ENCODE peak calls at places on chromosomes 12 and 14, in four cellular contexts. K is IMR-90, F is pancreas, S is ovary. D is an unnamed sample.

GRCh38 chr12:89889051-89889450 is 180.4 kb upstream of the ATP2B1 start:
- DNase-seq in K (peak; percentile 59), S (no peak), F (no peak), D (no peak)

GRCh38 chr14:80634106-80634758 is 307.3 kb downstream of the CEP128 start:
- DNase-seq in S (no peak), K (no peak), F (no peak), D (peak; percentile 57)

GRCh38 chr12:98516184-98516873 is 939 bp downstream of the TMPO start:
- DNase-seq in K (peak; percentile 81), S (peak; percentile 65), F (peak; percentile 66), D (peak; percentile 78)

GRCh38 chr12:39239484-39240143 is 203.3 kb downstream of the KIF21A start:
- DNase-seq in K (no peak), F (no peak), S (no peak), D (no peak)

GRCh38 chr12:113131556-113131955 is 4.0 kb downstream of the RASAL1 start:
- DNase-seq in K (no peak), F (no peak), S (no peak), D (no peak)

GRCh38 chr14:102097441-102098135 is 10.7 kb upstream of the HSP90AA1 start:
- DNase-seq in F (no peak), K (no peak), S (no peak), D (no peak)

GRCh38 chr12:132282950-132283771 is 46.2 kb downstream of the GALNT9 start:
- DNase-seq in S (no peak), K (no peak), F (no peak), D (no peak)

GRCh38 chr14:94622653-94623421 is 10.6 kb downstream of the SERPINA3 start:
- DNase-seq in S (no peak), K (no peak), F (no peak), D (no peak)

GRCh38 chr12:62834971-62835547 is 99.9 kb downstream of the PPM1H start:
- DNase-seq in K (peak; percentile 31), S (peak; percentile 56), F (no peak), D (no peak)

GRCh38 chr12:48021485-48022179 is 17.4 kb upstream of the COL2A1 start:
- DNase-seq in K (no peak), F (no peak), S (no peak), D (no peak)

GRCh38 chr12:79373896-79374499 is 316.8 kb downstream of the PAWR start:
- DNase-seq in K (peak; percentile 23), S (no peak), F (no peak), D (peak; percentile 58)

GRCh38 chr12:44873898-44874297 is 2.2 kb downstream of the NELL2 start:
- DNase-seq in K (peak; percentile 4), F (no peak), S (no peak), D (no peak)

GRCh38 chr12:12685305-12685704 is 10.7 kb downstream of the GPR19 start:
- DNase-seq in K (no peak), S (no peak), F (no peak), D (no peak)
- H3K27ac ChIP-seq in K (no peak overlapping the region), S (no peak overlapping the region), F (no peak overlapping the region), D (no peak overlapping the region)

GRCh38 chr12:108805136-108805535 is 52.2 kb downstream of the SSH1 start:
- DNase-seq in F (no peak), K (peak; percentile 90), S (no peak), D (no peak)
- H3K4me1 ChIP-seq in F (no peaks in the 10 kb centered on the region), K (peaks cover 41% of the 10 kb centered on the region), S (peaks cover 14% of the 10 kb centered on the region), D (peaks cover 29% of the 10 kb centered on the region)

GRCh38 chr14:89429206-89430091 is 12.4 kb upstream of the FOXN3 start:
- DNase-seq in K (peak; percentile 19), F (no peak), S (no peak), D (peak; percentile 46)

GRCh38 chr14:89430271-89430620 is 13.2 kb upstream of the FOXN3 start:
- DNase-seq in K (peak; percentile 30), S (no peak), F (no peak), D (peak; percentile 34)

GRCh38 chr14:89427426-89428162 is 10.6 kb upstream of the FOXN3 start:
- DNase-seq in F (no peak), K (no peak), S (no peak), D (no peak)

GRCh38 chr14:89428556-89429196 is 11.6 kb upstream of the FOXN3 start:
- DNase-seq in K (peak; percentile 22), S (peak; percentile 46), F (no peak), D (no peak)

DNA sequence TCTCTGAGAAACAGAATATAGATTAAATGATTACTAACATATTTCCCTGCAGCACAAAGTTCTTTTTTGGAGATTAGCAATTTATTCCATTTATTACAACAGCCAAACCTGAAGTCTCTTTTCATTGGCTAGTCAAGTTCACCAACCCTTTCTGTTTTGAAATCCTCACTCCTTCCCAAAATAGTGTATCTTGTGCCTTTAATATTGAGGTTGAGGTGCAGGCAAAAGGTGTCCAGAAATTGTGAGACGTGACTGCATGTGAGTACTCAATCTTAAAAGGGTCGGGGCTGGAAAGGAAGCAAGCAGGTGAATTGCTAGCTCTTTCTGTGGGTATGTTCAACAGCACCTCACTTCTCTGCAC is 11.1 kb upstream of the FOXN3 start:
- DNase-seq in F (no peak), S (no peak), K (no peak), D (no peak)
- H3K27ac ChIP-seq in F (no peak overlapping the region), S (peak overlapping the region; percentile 82), K (peak overlapping the region; percentile 82), D (no peak overlapping the region)

GRCh38 chr12:75976113-75976512 is 55.5 kb downstream of the PHLDA1 start:
- DNase-seq in K (no peak), S (no peak), F (no peak), D (no peak)

GRCh38 chr12:75976913-75977312 is 54.7 kb downstream of the PHLDA1 start:
- DNase-seq in S (no peak), F (no peak), K (no peak), D (no peak)

GRCh38 chr12:75977590-75977951 is 54.0 kb downstream of the PHLDA1 start:
- DNase-seq in F (no peak), K (no peak), S (no peak), D (no peak)

GRCh38 chr12:75975692-75976091 is 55.9 kb downstream of the PHLDA1 start:
- DNase-seq in S (no peak), K (no peak), F (no peak), D (no peak)

DNA sequence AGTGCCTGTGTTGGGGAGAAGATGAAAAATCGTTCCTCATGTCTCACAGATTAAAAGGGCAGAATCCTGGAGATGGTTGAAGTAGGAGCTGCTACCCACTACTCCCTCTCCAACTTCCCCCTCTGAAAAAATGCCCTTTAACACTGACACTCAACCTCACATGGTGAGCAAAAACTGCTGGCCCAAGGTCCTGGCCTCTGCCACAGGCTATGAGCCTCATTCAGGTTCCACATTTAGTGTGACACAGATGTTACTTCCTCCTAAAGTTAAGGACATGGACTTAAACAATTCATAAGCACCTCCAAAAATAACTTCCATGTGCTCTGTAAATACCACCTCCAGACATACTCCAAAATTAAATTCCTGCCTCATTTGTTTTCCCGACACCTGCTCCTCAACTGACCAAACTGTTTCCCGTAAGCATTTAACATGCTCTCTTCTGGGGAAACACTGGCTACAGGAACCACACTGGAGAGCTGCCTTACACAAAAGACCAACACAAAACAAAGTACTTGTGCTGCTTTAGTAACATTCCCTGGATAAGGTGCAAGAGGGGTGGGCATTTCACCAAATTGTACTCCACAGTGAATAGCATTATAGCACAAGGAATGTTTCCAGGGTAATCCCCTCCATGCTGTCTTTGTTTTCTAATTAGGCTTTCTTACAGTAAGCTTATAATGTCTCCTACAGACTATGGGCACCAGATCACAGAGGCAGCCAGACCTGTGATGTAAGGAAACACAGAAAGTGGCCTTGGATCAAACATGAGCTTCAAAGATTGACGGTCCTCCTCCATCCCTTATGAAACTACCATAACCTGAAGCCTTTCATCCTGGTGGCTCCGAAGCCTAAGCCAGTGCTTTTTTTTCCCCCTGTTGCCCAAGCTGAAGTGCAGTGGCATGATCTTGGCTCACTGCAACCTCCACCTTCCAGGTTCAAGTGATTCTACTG is 57.0 kb downstream of the PHLDA1 start:
- DNase-seq in F (no peak), S (no peak), K (no peak), D (no peak)
- H3K4me1 ChIP-seq in F (peaks cover 33% of the 10 kb centered on the region), S (peaks cover 3% of the 10 kb centered on the region), K (peaks cover 16% of the 10 kb centered on the region), D (peaks cover 24% of the 10 kb centered on the region)

DNA sequence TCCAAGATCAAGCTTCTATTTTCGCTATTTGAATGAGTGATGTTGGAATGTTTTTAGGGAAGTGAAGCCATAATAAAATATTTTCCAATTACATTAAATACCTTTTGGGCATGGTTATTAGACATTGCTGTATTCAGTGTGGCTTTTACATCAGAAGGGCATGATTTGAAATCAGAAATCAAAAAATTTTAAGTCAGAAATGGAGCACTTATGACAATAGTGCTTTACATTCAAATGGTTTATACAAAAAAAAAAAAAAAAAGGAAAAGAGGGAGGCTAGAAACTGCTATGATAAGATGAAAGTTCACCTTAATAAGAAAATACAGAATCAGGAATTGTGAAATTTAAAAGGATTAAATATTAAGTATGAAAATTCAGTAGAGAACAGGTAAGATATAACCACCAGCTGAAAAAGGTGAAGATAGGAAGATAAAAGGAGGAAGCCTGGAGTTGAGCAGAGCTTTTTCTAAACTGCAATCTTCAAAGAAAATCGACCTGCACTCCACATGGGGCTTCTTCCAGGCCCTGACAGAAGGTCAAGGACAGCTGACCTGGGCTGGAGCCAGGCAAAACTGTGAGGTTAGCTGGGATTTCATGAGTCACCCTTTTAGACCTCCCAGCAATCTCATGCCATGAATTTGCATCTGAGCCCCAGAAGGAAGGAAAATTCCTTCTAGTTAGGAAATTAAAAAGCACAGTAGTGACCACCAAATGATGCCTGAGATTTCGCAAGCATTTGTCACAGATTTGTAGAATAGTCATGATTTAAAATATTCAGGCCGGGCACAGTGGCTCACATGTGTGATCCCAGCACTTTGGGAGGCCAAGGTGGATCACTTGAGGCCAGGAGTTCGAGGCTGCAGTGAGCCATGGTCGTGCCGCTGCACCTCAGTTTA is 23.4 kb upstream of the BMP4 start:
- DNase-seq in S (peak; percentile 56), F (peak; percentile 22), K (peak; percentile 60), D (no peak)
- H3K27ac ChIP-seq in S (peak overlapping the region; percentile 17), F (no peak overlapping the region), K (no peak overlapping the region), D (no peak overlapping the region)

GRCh38 chr12:52630609-52631200 is 12.3 kb upstream of the KRT73 start:
- DNase-seq in K (no peak), F (no peak), S (no peak), D (peak; percentile 10)

GRCh38 chr12:52630104-52630500 is 11.7 kb upstream of the KRT73 start:
- DNase-seq in F (no peak), S (no peak), K (no peak), D (no peak)

GRCh38 chr12:52632656-52633055 is 14.3 kb upstream of the KRT73 start:
- DNase-seq in S (no peak), F (no peak), K (no peak), D (no peak)

GRCh38 chr12:52631676-52632459 is 13.5 kb upstream of the KRT73 start:
- DNase-seq in F (no peak), K (no peak), S (no peak), D (no peak)

GRCh38 chr12:52631264-52631663 is 12.9 kb upstream of the KRT73 start:
- DNase-seq in S (no peak), K (no peak), F (no peak), D (no peak)
- H3K4me1 ChIP-seq in S (no peaks in the 10 kb centered on the region), K (no peaks in the 10 kb centered on the region), F (no peaks in the 10 kb centered on the region), D (no peaks in the 10 kb centered on the region)

DNA sequence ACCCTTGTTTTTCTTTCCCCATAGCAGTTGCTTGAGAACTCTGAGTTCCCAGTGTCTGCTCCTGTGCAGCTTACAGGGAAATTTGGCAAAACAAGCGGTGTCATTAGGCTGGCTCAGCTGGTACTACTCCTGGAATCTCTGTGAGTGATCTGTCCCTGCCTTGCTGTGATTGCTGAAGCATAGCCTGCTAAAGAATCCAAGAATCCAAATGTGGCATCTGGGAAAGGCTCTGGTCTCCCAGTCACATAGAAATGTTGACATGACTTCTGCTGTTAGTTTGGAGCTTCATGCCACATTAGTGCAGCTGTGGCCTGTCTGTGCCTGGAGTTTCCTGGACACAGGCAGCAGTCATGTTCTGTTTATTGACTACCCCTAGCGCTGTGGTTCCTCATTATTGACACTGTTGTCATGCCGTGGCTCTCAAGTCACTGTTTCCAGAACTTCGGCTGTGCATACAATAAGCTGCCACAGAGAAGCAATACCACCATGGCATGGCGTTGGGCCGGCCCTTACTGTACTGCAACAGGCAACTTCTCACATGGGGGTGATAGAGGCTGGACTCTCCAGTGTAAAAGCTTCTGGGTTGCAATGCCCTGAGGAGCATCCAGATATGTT is 166.8 kb downstream of the MYRFL start:
- DNase-seq in F (no peak), K (no peak), S (no peak), D (no peak)
- H3K27ac ChIP-seq in F (no peak overlapping the region), K (no peak overlapping the region), S (no peak overlapping the region), D (no peak overlapping the region)

D was measured in endothelial cell of umbilical vein.